ENCODE peak calls at places on chromosomes 16 and 17, in nine cellular contexts. U is OCI-M1; L is activated T-cell treated with anti-CD3 and anti-CD28 coated beads, Interleukin-2, amount 50 U/mL, for 1 hour; N is ACHN; J is right atrium auricular region; G is kidney glomerular epithelial cell; C is ELR; Q is CD4-positive, alpha-beta T cell; W is cardiac muscle cell. R is an unnamed sample.
A peak's percentile ranks its signal among the peaks of the same experiment; 100 is the strongest.

GRCh38 chr17:10021239-10021638 is 116.2 kb upstream of the RCVRN start:
- DNase-seq in U (no peak), L (no peak), N (no peak), J (peak; percentile 75), G (no peak), C (no peak), Q (no peak), W (no peak), R (no peak)

GRCh38 chr17:75153854-75154194 is 488 bp downstream of the JPT1 start:
- DNase-seq in U (peak; percentile 43), L (no peak), N (peak; percentile 19), J (no peak), G (no peak), C (peak; percentile 54), Q (no peak), W (no peak), R (peak; percentile 56)

GRCh38 chr16:627458-628239 is 3.1 kb upstream of the WFIKKN1 start:
- DNase-seq in U (no peak), L (no peak), N (peak; percentile 78), J (no peak), G (no peak), C (no peak), Q (no peak), W (no peak), R (no peak)

GRCh38 chr17:5042152-5043022 is 7.2 kb upstream of the SLC52A1 start:
- DNase-seq in U (peak; percentile 73), L (peak; percentile 38), N (no peak), J (no peak), G (no peak), C (no peak), Q (no peak), W (no peak), R (no peak)

GRCh38 chr17:58252141-58252540 is 13.8 kb downstream of the LPO start:
- DNase-seq in U (no peak), L (no peak), N (no peak), J (peak; percentile 36), G (no peak), C (no peak), Q (no peak), W (no peak), R (no peak)

GRCh38 chr17:34163681-34164080 is 91.4 kb upstream of the CCL2 start:
- DNase-seq in U (peak; percentile 56), L (no peak), N (no peak), J (no peak), G (peak; percentile 19), C (peak; percentile 9), Q (no peak), W (peak; percentile 32), R (peak; percentile 10)

GRCh38 chr17:78484300-78485159 is 92.7 kb downstream of the DNAH17 start:
- DNase-seq in U (no peak), L (peak; percentile 80), N (no peak), J (no peak), G (no peak), C (no peak), Q (peak; percentile 45), W (peak; percentile 32), R (peak; percentile 67)

GRCh38 chr17:4966844-4967538 is 626 bp downstream of the SPAG7 start:
- DNase-seq in U (peak; percentile 100), L (no peak), N (peak; percentile 99), J (peak; percentile 100), G (peak; percentile 99), C (peak; percentile 99), Q (peak; percentile 94), W (peak; percentile 98), R (peak; percentile 100)

GRCh38 chr16:78277374-78277773 is 177.9 kb downstream of the WWOX start:
- DNase-seq in U (no peak), L (no peak), N (no peak), J (no peak), G (no peak), C (no peak), Q (no peak), W (peak; percentile 2), R (no peak)

GRCh38 chr17:3474212-3474611 is 1.6 kb upstream of the ASPA start:
- DNase-seq in U (no peak), L (no peak), N (peak; percentile 29), J (no peak), G (peak; percentile 25), C (no peak), Q (no peak), W (no peak), R (no peak)

GRCh38 chr17:44378171-44378705 is 11.2 kb downstream of the ITGA2B start:
- DNase-seq in U (no peak), L (no peak), N (no peak), J (no peak), G (no peak), C (no peak), Q (no peak), W (no peak), R (no peak)

GRCh38 chr16:57997528-57998265 is 2.8 kb downstream of the ZNF319 start:
- DNase-seq in U (no peak), L (no peak), N (no peak), J (no peak), G (no peak), C (no peak), Q (no peak), W (no peak), R (no peak)

GRCh38 chr17:51647873-51648272 is 387.5 kb downstream of the UTP18 start:
- DNase-seq in U (no peak), L (no peak), N (no peak), J (no peak), G (no peak), C (no peak), Q (no peak), W (no peak), R (no peak)

GRCh38 chr17:55607736-55608341 is 96.6 kb upstream of the SMIM36 start:
- DNase-seq in U (no peak), L (no peak), N (no peak), J (peak; percentile 82), G (no peak), C (peak; percentile 61), Q (no peak), W (no peak), R (no peak)

GRCh38 chr16:57531635-57532220 is 4.6 kb downstream of the CCDC102A start:
- DNase-seq in U (no peak), L (peak; percentile 13), N (no peak), J (no peak), G (no peak), C (no peak), Q (no peak), W (no peak), R (no peak)

GRCh38 chr16:86781046-86781445 is 202.7 kb downstream of the FOXL1 start:
- DNase-seq in U (no peak), L (no peak), N (no peak), J (no peak), G (no peak), C (no peak), Q (no peak), W (no peak), R (no peak)

GRCh38 chr16:87661561-87661960 is 59.3 kb downstream of the JPH3 start:
- DNase-seq in U (peak; percentile 84), L (peak; percentile 25), N (peak; percentile 67), J (no peak), G (no peak), C (peak; percentile 54), Q (no peak), W (peak; percentile 80), R (peak; percentile 28)

R was measured in GM12865.